ENCODE peak calls at places on chromosomes 13 and 19, in six cellular contexts. S, P, G, A, H and K are unnamed samples.

GRCh38 chr19:51478381-51479285 is at the start of gene CEACAM18:
- DNase-seq in S (no peak), P (no peak), G (no peak), A (no peak), H (no peak), K (no peak)

GRCh38 chr19:41264581-41265375 is 606 bp downstream of the HNRNPUL1 start:
- DNase-seq in S (peak), P (peak), G (peak), A (peak), H (peak), K (peak)

GRCh38 chr19:1768248-1768647 is 14.9 kb downstream of the ONECUT3 start:
- DNase-seq in S (no peak), P (no peak), G (peak), A (peak), H (peak), K (peak)

GRCh38 chr19:1862424-1863307 is 713 bp downstream of the KLF16 start:
- DNase-seq in S (peak), P (peak), G (no peak), A (peak), H (no peak), K (peak)

GRCh38 chr19:12766051-12766521 is 9.3 kb downstream of the HOOK2 start:
- DNase-seq in S (peak), P (peak), G (peak), A (peak), H (no peak), K (peak)

GRCh38 chr13:78611040-78611439 is 7.7 kb upstream of the POU4F1 start:
- DNase-seq in S (no peak), P (no peak), G (no peak), A (no peak), H (no peak), K (no peak)

GRCh38 chr13:83340170-83340569 is 542.1 kb downstream of the SLITRK1 start:
- DNase-seq in S (no peak), P (no peak), G (no peak), A (no peak), H (no peak), K (no peak)

GRCh38 chr19:39555883-39556282 is 15.9 kb upstream of the EID2 start:
- DNase-seq in S (no peak), P (no peak), G (no peak), A (no peak), H (no peak), K (no peak)

GRCh38 chr13:98710521-98710920 is 42.0 kb downstream of the SLC15A1 start:
- DNase-seq in S (no peak), P (no peak), G (no peak), A (no peak), H (no peak), K (no peak)

GRCh38 chr19:30118760-30119159 is 176.7 kb downstream of the URI1 start:
- DNase-seq in S (no peak), P (no peak), G (no peak), A (no peak), H (no peak), K (no peak)

GRCh38 chr19:29525901-29526729 is at the start of gene VSTM2B:
- DNase-seq in S (no peak), P (no peak), G (no peak), A (peak), H (no peak), K (no peak)

GRCh38 chr19:18254546-18255500 is 19.4 kb downstream of the IQCN start:
- DNase-seq in S (no peak), P (no peak), G (no peak), A (no peak), H (no peak), K (no peak)

GRCh38 chr13:98582947-98583346 is 6.0 kb upstream of the STK24 start:
- DNase-seq in S (no peak), P (no peak), G (no peak), A (no peak), H (no peak), K (no peak)

GRCh38 chr19:47122359-47123335 is 8.0 kb upstream of the SAE1 start:
- DNase-seq in S (no peak), P (no peak), G (no peak), A (no peak), H (peak), K (no peak)

GRCh38 chr19:6708346-6708745 is 12.1 kb downstream of the C3 start:
- DNase-seq in S (no peak), P (no peak), G (no peak), A (no peak), H (no peak), K (no peak)

GRCh38 chr19:50952890-50953289 is at the start of gene KLK5:
- DNase-seq in S (no peak), P (no peak), G (no peak), A (no peak), H (no peak), K (no peak)

GRCh38 chr13:23754506-23754905 is 134.7 kb downstream of the MIPEP start:
- DNase-seq in S (no peak), P (no peak), G (no peak), A (no peak), H (no peak), K (no peak)

GRCh38 chr19:16436780-16437179 is 35.0 kb downstream of the EPS15L1 start:
- DNase-seq in S (no peak), P (no peak), G (no peak), A (no peak), H (no peak), K (no peak)

GRCh38 chr13:50116430-50116973 is 101.3 kb downstream of the KCNRG start:
- DNase-seq in S (no peak), P (no peak), G (no peak), A (no peak), H (no peak), K (no peak)

GRCh38 chr19:5397804-5398692 is 57.2 kb upstream of the ZNRF4 start:
- DNase-seq in S (peak), P (no peak), G (peak), A (peak), H (peak), K (peak)

GRCh38 chr19:12314553-12314952 is 18.9 kb downstream of the ZNF563 start:
- DNase-seq in S (no peak), P (no peak), G (no peak), A (no peak), H (no peak), K (no peak)

GRCh38 chr13:42218576-42218975 is 53.4 kb upstream of the AKAP11 start:
- DNase-seq in S (no peak), P (no peak), G (no peak), A (no peak), H (no peak), K (no peak)

GRCh38 chr13:102873653-102874052 is 27.8 kb downstream of the ERCC5 start:
- DNase-seq in S (no peak), P (no peak), G (no peak), A (no peak), H (peak), K (no peak)

GRCh38 chr13:99208845-99209527 is 8.3 kb downstream of the UBAC2 start:
- DNase-seq in S (no peak), P (peak), G (no peak), A (no peak), H (no peak), K (no peak)

GRCh38 chr19:18419195-18419698 is at the start of gene SSBP4:
- DNase-seq in S (peak), P (peak), G (peak), A (peak), H (peak), K (peak)

GRCh38 chr19:4379383-4380253 is 20.7 kb downstream of the SH3GL1 start:
- DNase-seq in S (no peak), P (peak), G (no peak), A (no peak), H (peak), K (no peak)

GRCh38 chr19:44356383-44357111 is at the start of gene ZNF112:
- DNase-seq in S (peak), P (no peak), G (peak), A (peak), H (peak), K (peak)

GRCh38 chr19:52190679-52191293 is 934 bp downstream of the PPP2R1A start:
- DNase-seq in S (no peak), P (no peak), G (peak), A (peak), H (peak), K (peak)

GRCh38 chr13:41542281-41542680 is 84.9 kb downstream of the RGCC start:
- DNase-seq in S (no peak), P (no peak), G (no peak), A (no peak), H (no peak), K (no peak)

GRCh38 chr19:35973487-35973886 is 21.5 kb upstream of the SDHAF1 start:
- DNase-seq in S (no peak), P (no peak), G (no peak), A (no peak), H (no peak), K (no peak)

GRCh38 chr13:42740753-42741152 is 40.6 kb upstream of the FAM216B start:
- DNase-seq in S (no peak), P (no peak), G (no peak), A (no peak), H (peak), K (no peak)

GRCh38 chr13:114286808-114287207 is 5.4 kb downstream of the UPF3A start:
- DNase-seq in S (no peak), P (no peak), G (no peak), A (no peak), H (no peak), K (no peak)

GRCh38 chr13:20197361-20197834 is 4.7 kb upstream of the GJB2 start:
- DNase-seq in S (peak), P (no peak), G (no peak), A (no peak), H (peak), K (peak)

GRCh38 chr13:27404680-27405079 is 19.7 kb upstream of the GTF3A start:
- DNase-seq in S (no peak), P (no peak), G (no peak), A (no peak), H (no peak), K (no peak)

GRCh38 chr13:84574851-84575250 is 692.6 kb upstream of the SLITRK1 start:
- DNase-seq in S (no peak), P (no peak), G (no peak), A (no peak), H (peak), K (peak)